ENCODE peak calls at places on chromosomes 1 and 21, in ten cellular contexts. P, T, V, B, U, X, S, C, R and M are unnamed samples. For H3K4me1, the result is how much of the 10 kb centered on the place peaks cover.

GRCh38 chr1:23810818-23811420 is 10.4 kb upstream of the GALE start:
- DNase-seq in P (peak), T (peak), V (peak), B (no peak), U (no peak), X (peak), S (no peak), C (no peak), R (peak), M (peak)

GRCh38 chr21:45412909-45413581 is 8.1 kb downstream of the COL18A1 start:
- DNase-seq in P (no peak), T (no peak), V (no peak), B (peak), U (no peak), X (no peak), S (no peak), C (peak), R (no peak), M (no peak)

GRCh38 chr1:213947200-213947775 is 40.5 kb upstream of the PROX1 start:
- DNase-seq in P (no peak), T (no peak), V (no peak), B (peak), U (no peak), X (no peak), S (no peak), C (no peak), R (no peak), M (no peak)

GRCh38 chr21:24727803-24728425 is 879.4 kb downstream of the MRPL39 start:
- DNase-seq in P (no peak), T (no peak), V (no peak), B (no peak), U (no peak), X (no peak), S (no peak), C (no peak), R (no peak), M (no peak)

GRCh38 chr1:15033264-15033663 is 120.3 kb upstream of the TMEM51 start:
- DNase-seq in P (no peak), T (no peak), V (no peak), B (no peak), U (no peak), X (no peak), S (no peak), C (no peak), R (no peak), M (no peak)

GRCh38 chr1:38867208-38867607 is 5.9 kb downstream of the MYCBP start:
- DNase-seq in P (no peak), T (no peak), V (no peak), B (no peak), U (no peak), X (no peak), S (no peak), C (no peak), R (no peak), M (no peak)

GRCh38 chr1:60965280-60965854 is 117.0 kb upstream of the NFIA start:
- DNase-seq in P (no peak), T (no peak), V (no peak), B (no peak), U (no peak), X (no peak), S (no peak), C (no peak), R (no peak), M (no peak)

GRCh38 chr1:12150456-12151200 is 16.2 kb upstream of the TNFRSF1B start:
- DNase-seq in P (no peak), T (no peak), V (no peak), B (no peak), U (no peak), X (no peak), S (no peak), C (no peak), R (no peak), M (no peak)

GRCh38 chr1:212162635-212163034 is 122.6 kb upstream of the PPP2R5A start:
- DNase-seq in P (peak), T (peak), V (peak), B (no peak), U (peak), X (peak), S (peak), C (no peak), R (no peak), M (peak)

GRCh38 chr1:57340361-57341192 is 83.3 kb downstream of the DAB1 start:
- DNase-seq in P (no peak), T (no peak), V (no peak), B (no peak), U (no peak), X (no peak), S (no peak), C (no peak), R (no peak), M (no peak)

GRCh38 chr21:44932366-44933181 is 7.3 kb upstream of the SLX9 start:
- DNase-seq in P (no peak), T (no peak), V (peak), B (no peak), U (no peak), X (peak), S (no peak), C (peak), R (no peak), M (no peak)

GRCh38 chr1:48687271-48688045 is 89.2 kb downstream of the BEND5 start:
- DNase-seq in P (no peak), T (no peak), V (no peak), B (no peak), U (no peak), X (no peak), S (no peak), C (no peak), R (no peak), M (no peak)

GRCh38 chr1:19644761-19645543 is 841 bp downstream of the NBL1 start:
- DNase-seq in P (peak), T (peak), V (no peak), B (no peak), U (no peak), X (peak), S (no peak), C (peak), R (no peak), M (no peak)
- H3K4me1 ChIP-seq in P (half or more), T (under half), V (under half), B (under half), U (under half), X (under half), S (under half), C (under half), R (under half), M (under half)

GRCh38 chr21:43785134-43785533 is 4.2 kb upstream of the RRP1 start:
- DNase-seq in P (no peak), T (no peak), V (no peak), B (no peak), U (no peak), X (no peak), S (no peak), C (no peak), R (no peak), M (no peak)
- H3K4me1 ChIP-seq in P (under half), T (under half), V (under half), B (under half), U (under half), X (under half), S (under half), C (under half), R (under half), M (under half)

GRCh38 chr1:109532365-109533136 is 7.1 kb upstream of the GPR61 start:
- DNase-seq in P (peak), T (peak), V (peak), B (peak), U (peak), X (peak), S (peak), C (peak), R (peak), M (peak)
- H3K4me1 ChIP-seq in P (under half), T (under half), V (under half), B (under half), U (under half), X (under half), S (under half), C (under half), R (under half), M (under half)

GRCh38 chr21:38989745-38990423 is 184.2 kb downstream of the ETS2 start:
- DNase-seq in P (peak), T (peak), V (no peak), B (no peak), U (peak), X (no peak), S (no peak), C (no peak), R (peak), M (peak)

GRCh38 chr21:38988211-38989096 is 182.7 kb downstream of the ETS2 start:
- DNase-seq in P (no peak), T (no peak), V (peak), B (no peak), U (no peak), X (no peak), S (no peak), C (no peak), R (no peak), M (no peak)

GRCh38 chr21:38992737-38993136 is 187.0 kb downstream of the ETS2 start:
- DNase-seq in P (peak), T (peak), V (no peak), B (no peak), U (no peak), X (no peak), S (no peak), C (no peak), R (no peak), M (peak)

GRCh38 chr21:38989097-38989744 is 183.5 kb downstream of the ETS2 start:
- DNase-seq in P (no peak), T (no peak), V (no peak), B (no peak), U (no peak), X (no peak), S (no peak), C (no peak), R (no peak), M (no peak)

GRCh38 chr21:38990424-38990794 is 184.7 kb downstream of the ETS2 start:
- DNase-seq in P (no peak), T (no peak), V (no peak), B (no peak), U (no peak), X (no peak), S (no peak), C (no peak), R (no peak), M (no peak)
- H3K4me1 ChIP-seq in P (half or more), T (half or more), V (half or more), B (under half), U (under half), X (half or more), S (under half), C (under half), R (under half), M (under half)

GRCh38 chr1:156101880-156102279 is 12.6 kb upstream of the LMNA start:
- DNase-seq in P (no peak), T (peak), V (no peak), B (no peak), U (no peak), X (no peak), S (no peak), C (peak), R (no peak), M (no peak)
- H3K4me1 ChIP-seq in P (half or more), T (half or more), V (under half), B (under half), U (under half), X (half or more), S (under half), C (under half), R (under half), M (under half)

GRCh38 chr1:24961334-24961733 is 31.3 kb upstream of the RUNX3 start:
- DNase-seq in P (no peak), T (no peak), V (no peak), B (no peak), U (no peak), X (no peak), S (no peak), C (peak), R (no peak), M (no peak)

GRCh38 chr1:24959623-24959975 is 29.5 kb upstream of the RUNX3 start:
- DNase-seq in P (no peak), T (no peak), V (no peak), B (no peak), U (no peak), X (no peak), S (no peak), C (no peak), R (no peak), M (no peak)

GRCh38 chr1:24961961-24962861 is 32.1 kb upstream of the RUNX3 start:
- DNase-seq in P (no peak), T (no peak), V (peak), B (no peak), U (no peak), X (no peak), S (no peak), C (peak), R (no peak), M (no peak)

GRCh38 chr1:24958766-24959622 is 28.9 kb upstream of the RUNX3 start:
- DNase-seq in P (no peak), T (no peak), V (no peak), B (no peak), U (no peak), X (no peak), S (no peak), C (no peak), R (no peak), M (no peak)

DNA sequence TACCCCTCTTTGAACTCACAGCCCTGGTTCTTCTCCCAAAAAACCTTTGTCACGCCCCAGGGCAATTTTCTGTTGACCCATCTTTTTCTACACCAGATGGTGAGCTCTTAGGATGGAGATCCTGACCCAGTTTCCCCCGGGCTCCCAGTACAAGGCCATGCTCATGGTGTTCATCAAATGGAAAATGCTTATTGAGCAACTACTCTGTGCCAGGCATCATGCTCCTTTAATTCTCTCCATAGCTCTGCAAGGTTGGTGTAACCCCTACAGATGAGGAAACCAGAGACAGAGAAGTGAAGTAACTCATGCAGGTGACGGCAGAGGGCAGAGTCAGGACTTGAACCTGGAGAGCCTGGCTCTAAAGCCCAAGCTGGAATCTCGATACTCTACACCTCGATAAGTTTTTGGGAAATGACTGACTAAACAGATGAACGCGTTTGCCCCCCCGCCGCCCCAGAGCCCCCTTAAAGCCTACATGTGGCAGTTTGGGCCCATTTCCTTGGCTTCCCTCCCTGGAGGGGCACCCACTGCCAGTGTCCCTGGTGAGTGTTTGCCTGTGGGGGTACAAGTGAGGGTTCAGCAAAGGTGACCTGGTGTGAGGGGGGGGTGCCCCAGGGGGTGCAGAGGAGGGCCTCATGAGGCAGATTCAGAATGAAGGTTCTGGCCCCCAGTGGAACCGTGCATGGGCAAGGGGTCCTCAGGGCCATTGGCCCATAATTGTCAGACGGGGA is 30.2 kb upstream of the RUNX3 start:
- DNase-seq in P (no peak), T (no peak), V (no peak), B (no peak), U (no peak), X (no peak), S (no peak), C (no peak), R (no peak), M (no peak)
- H3K4me1 ChIP-seq in P (under half), T (under half), V (under half), B (under half), U (under half), X (under half), S (under half), C (under half), R (under half), M (under half)